ENCODE peak calls at places on chromosomes 4 and X, in seven cellular contexts. W is activated CD8-positive, alpha-beta T cell treated with anti-CD3 and anti-CD28 coated beads for 36 hours; T is GM12865; S is bronchial epithelial cell; L is tibial nerve; K is tibial artery; Z is A549. M is an unnamed sample.

GRCh38 chrX:40539214-40540142 is 41.3 kb upstream of the ATP6AP2 start:
- DNase-seq in L (peak; percentile 9), W (peak; percentile 88), K (peak; percentile 62), Z (no peak), S (peak; percentile 61), T (peak; percentile 91), M (peak; percentile 49)

GRCh38 chrX:20414066-20414465 is 147.4 kb upstream of the RPS6KA3 start:
- DNase-seq in T (peak; percentile 24), W (no peak), L (no peak), K (no peak), Z (no peak), S (no peak), M (no peak)

GRCh38 chr4:184298255-184298654 is 80.6 kb upstream of the ENPP6 start:
- DNase-seq in S (no peak), L (no peak), K (no peak), T (no peak), Z (no peak), W (no peak), M (no peak)

GRCh38 chr4:110306363-110306762 is 107.9 kb upstream of the ELOVL6 start:
- DNase-seq in W (no peak), K (no peak), T (no peak), Z (no peak), S (no peak), L (no peak), M (no peak)

GRCh38 chr4:112604590-112604989 is 32.1 kb downstream of the ZGRF1 start:
- DNase-seq in S (peak; percentile 52), L (peak; percentile 64), Z (peak; percentile 48), K (no peak), W (peak; percentile 39), T (peak; percentile 39), M (peak; percentile 54)

GRCh38 chrX:132669142-132669541 is 180.3 kb upstream of the MBNL3 start:
- DNase-seq in Z (no peak), T (no peak), L (no peak), K (no peak), W (no peak), S (no peak), M (no peak)

GRCh38 chrX:1391707-1392375 is at the start of gene SLC25A6:
- DNase-seq in S (peak; percentile 88), K (peak; percentile 97), T (peak; percentile 97), Z (peak; percentile 91), L (peak; percentile 96), W (peak; percentile 99), M (peak; percentile 100)

GRCh38 chr4:48905363-48906015 is 1.1 kb downstream of the OCIAD2 start:
- DNase-seq in L (no peak), W (no peak), K (no peak), Z (peak; percentile 54), T (no peak), S (peak; percentile 74), M (no peak)

GRCh38 chrX:134880866-134881265 is 109.9 kb upstream of the SMIM10 start:
- DNase-seq in T (no peak), K (no peak), Z (no peak), S (no peak), W (no peak), L (no peak), M (no peak)

GRCh38 chr4:79599691-79600090 is 191.7 kb upstream of the GK2 start:
- DNase-seq in W (no peak), S (no peak), L (no peak), T (no peak), K (no peak), Z (no peak), M (no peak)

GRCh38 chrX:17860179-17860780 is 818 bp downstream of the RAI2 start:
- DNase-seq in L (no peak), T (no peak), S (no peak), Z (no peak), W (peak; percentile 8), K (no peak), M (no peak)

GRCh38 chr4:140246216-140246615 is 92.2 kb upstream of the MAML3 start:
- DNase-seq in W (no peak), K (no peak), L (no peak), Z (no peak), S (no peak), T (no peak), M (no peak)

GRCh38 chrX:15143050-15143824 is 126.6 kb downstream of the ASB9 start:
- DNase-seq in W (peak; percentile 74), T (peak; percentile 49), L (peak; percentile 56), Z (peak; percentile 9), S (peak; percentile 23), K (peak; percentile 20), M (peak; percentile 37)

GRCh38 chrX:132631579-132632232 is 142.9 kb upstream of the MBNL3 start:
- DNase-seq in T (peak; percentile 23), Z (peak; percentile 13), L (no peak), K (no peak), S (peak; percentile 38), W (no peak), M (peak; percentile 11)

GRCh38 chrX:16476692-16477091 is 173.3 kb upstream of the S100G start:
- DNase-seq in W (no peak), L (no peak), S (no peak), K (no peak), T (no peak), Z (no peak), M (no peak)

GRCh38 chr4:113952452-113953029 is 26.9 kb downstream of the ARSJ start:
- DNase-seq in T (peak; percentile 64), K (no peak), L (peak; percentile 33), W (peak; percentile 50), Z (peak; percentile 12), S (peak; percentile 50), M (peak; percentile 11)

GRCh38 chrX:42746606-42747005 is 31.4 kb downstream of the PPP1R2C start:
- DNase-seq in Z (no peak), W (no peak), T (no peak), L (no peak), S (peak; percentile 76), K (no peak), M (no peak)

GRCh38 chrX:635428-636192 is 5.0 kb downstream of the SHOX start:
- DNase-seq in L (no peak), Z (no peak), T (no peak), W (no peak), K (no peak), S (no peak), M (no peak)

GRCh38 chrX:100864967-100865366 is 9.2 kb downstream of the NOX1 start:
- DNase-seq in L (no peak), K (no peak), W (no peak), T (no peak), S (peak; percentile 31), Z (no peak), M (no peak)

GRCh38 chr4:56787380-56787779 is 34.1 kb downstream of the SPINK2 start:
- DNase-seq in T (no peak), Z (no peak), S (no peak), W (no peak), L (no peak), K (no peak), M (no peak)

GRCh38 chrX:106707771-106708454 is 18.6 kb upstream of the RNF128 start:
- DNase-seq in W (no peak), S (peak; percentile 95), K (no peak), Z (peak; percentile 21), L (no peak), T (no peak), M (no peak)

GRCh38 chr4:182093947-182094346 is 149.3 kb upstream of the TENM3 start:
- DNase-seq in L (no peak), T (no peak), S (no peak), Z (no peak), W (no peak), K (no peak), M (no peak)

GRCh38 chrX:10048076-10048475 is 80.9 kb downstream of the CLDN34 start:
- DNase-seq in Z (no peak), S (no peak), W (no peak), L (no peak), T (no peak), K (no peak), M (no peak)

DNA sequence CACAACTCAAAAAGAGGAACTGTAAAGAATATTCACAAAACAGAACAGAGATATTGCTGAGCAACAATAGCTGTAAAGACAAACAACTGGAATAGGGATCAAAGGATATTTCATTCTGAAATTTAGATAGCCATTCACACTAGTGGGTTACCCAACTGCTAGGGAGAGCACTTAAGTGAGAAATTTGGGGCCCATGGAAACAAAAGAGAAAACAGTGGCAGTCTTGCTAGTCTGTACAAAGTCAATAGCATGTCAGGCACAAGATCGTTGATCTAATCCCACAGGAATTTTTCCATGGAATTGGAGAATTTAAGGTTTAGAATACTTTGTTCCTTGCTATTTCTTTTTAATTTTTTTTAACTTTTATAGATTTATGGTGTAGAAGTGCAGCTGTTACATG is 467.0 kb downstream of the PCDH18 start:
- DNase-seq in S (no peak), K (no peak), W (no peak), T (no peak), Z (no peak), L (no peak), M (no peak)
- TF ChIP-seq CTCF in S (no peak), K (no peak), W (no peak), T (no peak), Z (no peak), L (no peak), M (no peak)

GRCh38 chr4:77430847-77431246 is 174.8 kb upstream of the CXCL13 start:
- DNase-seq in K (no peak), S (no peak), T (no peak), L (no peak), W (no peak), Z (no peak), M (no peak)
- TF ChIP-seq CTCF in K (no peak), S (no peak), T (no peak), L (no peak), W (no peak), Z (no peak), M (no peak)

GRCh38 chr4:13930155-13930554 is 302.6 kb upstream of the BOD1L1 start:
- DNase-seq in Z (no peak), L (no peak), T (no peak), W (no peak), S (no peak), K (no peak), M (no peak)
- TF ChIP-seq CTCF in Z (no peak), L (no peak), T (no peak), W (no peak), S (no peak), K (no peak), M (no peak)

GRCh38 chr4:158255727-158256324 is 45.5 kb downstream of the TMEM144 start:
- DNase-seq in W (no peak), L (peak; percentile 47), T (peak; percentile 20), Z (peak; percentile 13), K (no peak), S (peak; percentile 52), M (no peak)

GRCh38 chr4:158261480-158261879 is 51.2 kb downstream of the TMEM144 start:
- DNase-seq in L (no peak), W (no peak), Z (no peak), K (no peak), S (no peak), T (no peak), M (no peak)

GRCh38 chr4:158254328-158254727 is 44.0 kb downstream of the TMEM144 start:
- DNase-seq in T (no peak), L (no peak), Z (no peak), W (no peak), K (no peak), S (no peak), M (no peak)

DNA sequence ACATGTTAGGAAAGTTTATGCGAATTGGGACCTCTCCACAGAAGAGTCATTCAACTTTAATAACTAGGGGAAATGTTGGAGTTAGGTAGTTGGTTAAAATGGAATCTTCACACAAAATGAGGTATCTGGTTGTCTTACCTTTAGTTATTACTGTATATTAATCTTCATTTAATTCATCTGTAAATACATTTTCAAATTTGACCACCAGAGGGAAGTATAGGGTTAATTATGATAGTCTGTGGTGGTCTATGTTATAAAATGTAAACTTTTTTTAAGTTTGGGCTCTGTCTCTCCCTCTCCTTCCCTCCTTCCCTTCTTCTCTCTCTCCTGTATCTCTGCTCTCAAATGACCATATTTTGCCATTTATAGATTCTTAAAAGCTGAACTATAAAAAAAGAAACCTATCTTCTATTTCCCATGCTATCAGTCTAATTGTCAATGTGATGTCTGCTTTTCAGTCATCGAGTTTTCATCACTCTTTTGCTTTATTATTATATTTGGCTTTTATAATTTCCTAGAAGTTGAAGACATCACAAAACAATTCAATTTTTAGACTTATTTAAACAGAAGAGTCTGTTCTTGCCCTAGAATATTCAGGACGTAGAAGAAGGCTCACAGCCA is 49.8 kb downstream of the TMEM144 start:
- DNase-seq in Z (no peak), S (peak; percentile 36), L (no peak), T (peak; percentile 18), K (no peak), W (no peak), M (no peak)
- TF ChIP-seq CTCF in Z (peak; percentile 71), S (peak; percentile 5), L (peak; percentile 58), T (peak; percentile 15), K (peak; percentile 42), W (peak; percentile 44), M (no peak)